ENCODE peak calls at places on chromosomes 16 and 17, in five cellular contexts. J is Caco-2, N is AG04450, U is AG09309, B is heart left ventricle. E is an unnamed sample.

GRCh38 chr17:3972281-3972731 is 8.1 kb upstream of the ATP2A3 start:
- DNase-seq in J (no peak), N (no peak), U (no peak), B (no peak), E (no peak)

GRCh38 chr17:32484628-32485027 is 2.2 kb upstream of the CDK5R1 start:
- DNase-seq in J (no peak), N (no peak), U (no peak), B (no peak), E (no peak)

GRCh38 chr17:44353656-44354331 is 8.7 kb downstream of the GRN start:
- DNase-seq in J (peak; percentile 71), N (no peak), U (no peak), B (no peak), E (peak; percentile 41)

GRCh38 chr16:13936596-13937081 is 16.7 kb downstream of the ERCC4 start:
- DNase-seq in J (no peak), N (no peak), U (no peak), B (peak; percentile 44), E (no peak)

GRCh38 chr17:62765351-62765750 is 42.8 kb downstream of the MARCHF10 start:
- DNase-seq in J (no peak), N (no peak), U (no peak), B (no peak), E (no peak)

GRCh38 chr16:66304961-66305360 is 61.5 kb upstream of the CDH5 start:
- DNase-seq in J (no peak), N (no peak), U (no peak), B (no peak), E (no peak)

GRCh38 chr16:27974896-27975540 is 88.5 kb downstream of the GSG1L start:
- DNase-seq in J (no peak), N (no peak), U (no peak), B (no peak), E (no peak)

GRCh38 chr17:68860941-68861340 is 94.3 kb downstream of the ABCA8 start:
- DNase-seq in J (no peak), N (no peak), U (no peak), B (no peak), E (no peak)

GRCh38 chr16:49608801-49609200 is 235.2 kb downstream of the C16orf78 start:
- DNase-seq in J (peak; percentile 35), N (peak; percentile 30), U (peak; percentile 64), B (no peak), E (no peak)

GRCh38 chr17:73189417-73190099 is 3.3 kb upstream of the COG1 start:
- DNase-seq in J (peak; percentile 75), N (peak; percentile 37), U (no peak), B (no peak), E (peak; percentile 45)

GRCh38 chr17:58192612-58193011 is at the start of gene EPX:
- DNase-seq in J (no peak), N (no peak), U (no peak), B (no peak), E (no peak)

GRCh38 chr17:43556292-43556691 is 10.2 kb upstream of the ETV4 start:
- DNase-seq in J (peak; percentile 38), N (no peak), U (no peak), B (no peak), E (peak; percentile 30)

GRCh38 chr17:2266045-2266864 is 37.3 kb downstream of the SMG6 start:
- DNase-seq in J (no peak), N (no peak), U (no peak), B (no peak), E (no peak)

GRCh38 chr17:7591596-7591995 is 1.7 kb upstream of the SOX15 start:
- DNase-seq in J (no peak), N (no peak), U (no peak), B (no peak), E (no peak)

GRCh38 chr16:1771072-1771863 is at the start of gene NME3:
- DNase-seq in J (no peak), N (no peak), U (no peak), B (peak; percentile 84), E (peak; percentile 90)

GRCh38 chr17:37206299-37206698 is 169.5 kb upstream of the C17orf78 start:
- DNase-seq in J (no peak), N (no peak), U (no peak), B (no peak), E (no peak)

GRCh38 chr17:59423903-59424302 is 92.4 kb downstream of the YPEL2 start:
- DNase-seq in J (no peak), N (no peak), U (no peak), B (no peak), E (no peak)

GRCh38 chr17:18958611-18959010 is 6.6 kb downstream of the SLC5A10 start:
- DNase-seq in J (no peak), N (no peak), U (no peak), B (no peak), E (no peak)

GRCh38 chr17:2239882-2240430 is 63.6 kb downstream of the SMG6 start:
- DNase-seq in J (no peak), N (peak; percentile 79), U (peak; percentile 53), B (peak; percentile 75), E (no peak)

GRCh38 chr17:49590874-49591273 is 15.2 kb downstream of the NXPH3 start:
- DNase-seq in J (no peak), N (no peak), U (no peak), B (no peak), E (no peak)
- TF ChIP-seq CTCF in J (no peak), N (no peak), U (no peak), B (no peak), E (no peak)

GRCh38 chr17:52384695-52385094 is 226.2 kb upstream of the CA10 start:
- DNase-seq in J (no peak), N (no peak), U (no peak), B (no peak), E (no peak)

GRCh38 chr17:52388941-52389340 is 230.4 kb upstream of the CA10 start:
- DNase-seq in J (no peak), N (no peak), U (no peak), B (no peak), E (no peak)

GRCh38 chr17:52378860-52379259 is 220.3 kb upstream of the CA10 start:
- DNase-seq in J (no peak), N (no peak), U (no peak), B (no peak), E (no peak)

GRCh38 chr17:52383493-52384100 is 225.1 kb upstream of the CA10 start:
- DNase-seq in J (peak; percentile 70), N (no peak), U (no peak), B (peak; percentile 33), E (peak; percentile 17)
- TF ChIP-seq CTCF in J (peak; percentile 82), N (no peak), U (peak; percentile 11), B (peak; percentile 39), E (no peak)

DNA sequence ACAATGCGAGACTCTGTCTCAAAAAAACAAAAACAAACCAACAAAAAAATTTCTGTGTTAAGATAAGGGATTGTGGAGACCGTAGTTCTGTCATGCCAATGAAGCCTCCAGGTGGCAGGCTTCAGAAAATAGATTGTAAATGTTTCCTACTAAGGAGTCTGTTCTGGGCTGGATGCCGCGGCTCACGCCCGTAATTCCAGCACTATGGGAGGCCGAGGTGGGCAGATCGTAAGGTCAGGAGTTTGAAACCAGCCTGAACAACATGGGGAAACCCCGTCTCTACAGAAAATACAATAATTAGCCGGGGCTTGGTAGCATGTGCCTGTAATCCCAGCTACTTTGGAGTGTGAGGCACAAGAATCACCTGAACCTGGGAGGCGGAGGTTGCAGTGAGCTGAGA is 4.4 kb upstream of the SNX29 start:
- DNase-seq in J (peak; percentile 34), N (no peak), U (no peak), B (no peak), E (peak; percentile 38)
- TF ChIP-seq CTCF in J (peak; percentile 44), N (peak; percentile 43), U (peak; percentile 37), B (no peak), E (peak; percentile 52)

DNA sequence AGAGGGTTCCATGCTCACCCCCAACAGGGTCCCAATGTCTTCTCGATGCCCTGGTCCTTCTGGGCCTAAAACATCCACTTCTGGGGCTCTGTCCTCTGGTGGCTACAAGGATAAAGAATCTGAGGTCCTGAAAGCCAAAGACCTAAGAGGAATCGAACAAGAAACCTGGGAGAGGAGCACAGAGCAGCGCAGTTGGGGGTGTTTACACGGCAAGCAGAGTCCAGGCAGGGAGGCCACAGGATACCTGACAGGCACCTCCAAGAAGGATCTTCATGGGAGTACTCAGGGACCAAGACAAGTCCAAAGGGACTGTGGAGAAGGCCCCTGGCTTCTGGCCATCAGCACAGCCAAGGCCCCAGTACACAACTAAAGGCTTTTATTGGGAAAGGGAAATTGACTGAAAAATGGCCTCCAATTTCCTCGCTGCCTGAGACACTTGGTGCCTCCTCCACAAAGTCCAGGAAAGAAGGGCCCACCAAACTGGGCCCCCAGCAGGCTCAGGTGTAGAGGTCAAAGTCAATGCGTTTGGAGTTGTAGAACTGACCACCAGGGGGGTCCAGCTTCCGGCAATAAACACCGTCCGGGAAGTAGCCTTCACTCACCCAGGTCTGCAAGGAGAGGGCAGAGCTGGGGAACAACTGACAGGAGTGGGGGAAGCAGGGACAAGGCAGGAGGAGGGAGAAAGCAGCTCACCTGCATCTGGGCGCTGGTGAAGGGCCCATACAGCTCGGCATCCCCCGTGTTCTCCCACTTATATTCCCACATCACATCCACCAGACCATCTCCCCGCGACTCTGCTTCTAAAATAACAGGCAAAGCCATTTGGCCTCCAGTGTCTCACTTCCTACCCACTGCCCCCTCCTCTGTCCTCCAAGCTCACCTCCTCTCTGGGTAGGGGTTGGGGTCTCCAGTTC is 2.4 kb downstream of the CD2BP2 start:
- DNase-seq in J (no peak), N (no peak), U (no peak), B (no peak), E (no peak)
- TF ChIP-seq CTCF in J (peak; percentile 15), N (peak; percentile 30), U (no peak), B (no peak), E (no peak)

GRCh38 chr16:54798267-54798666 is 132.4 kb upstream of the IRX5 start:
- DNase-seq in J (no peak), N (no peak), U (no peak), B (no peak), E (no peak)
- TF ChIP-seq CTCF in J (no peak), N (no peak), U (no peak), B (no peak), E (no peak)

DNA sequence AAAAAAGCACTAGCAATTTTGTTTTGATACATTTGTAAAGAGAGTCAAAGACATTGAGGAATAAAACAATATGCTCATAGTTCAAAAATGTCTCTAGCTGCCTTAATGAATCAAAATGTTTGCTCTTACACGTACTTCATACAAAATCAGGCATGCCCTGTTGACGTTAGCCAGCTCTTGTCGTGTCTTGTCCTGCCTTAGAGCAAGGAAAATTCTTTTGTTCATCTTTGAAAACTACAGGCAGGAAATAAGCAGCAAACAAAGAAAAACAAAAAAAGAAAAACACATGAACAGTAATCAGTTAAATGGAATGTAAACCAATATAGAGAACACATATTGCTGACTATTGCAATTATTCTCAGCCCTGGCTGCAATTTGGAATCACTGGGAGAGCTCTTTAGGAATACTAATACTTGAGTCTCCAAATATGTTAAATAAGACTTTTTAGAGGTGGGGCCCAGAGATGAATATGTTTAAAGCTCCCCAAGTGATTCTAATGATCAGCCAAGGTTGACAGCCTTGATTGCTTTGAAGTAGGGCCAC is 1.7 kb downstream of the CAPNS2 start:
- DNase-seq in J (no peak), N (no peak), U (no peak), B (no peak), E (no peak)
- TF ChIP-seq CTCF in J (no peak), N (no peak), U (no peak), B (no peak), E (no peak)

GRCh38 chr16:85312642-85313540 is 200.6 kb upstream of the CIBAR2 start:
- DNase-seq in J (no peak), N (no peak), U (no peak), B (no peak), E (no peak)
- TF ChIP-seq CTCF in J (no peak), N (no peak), U (no peak), B (no peak), E (no peak)